ENCODE peak calls at places on chromosome 7, in six cellular contexts. B is Calu3; I is lower leg skin; M is A673; S is AG04450; F is effector memory CD8-positive, alpha-beta T cell. N is an unnamed sample.

GRCh38 chr7:66348531-66348930 is 143.4 kb downstream of the TPST1 start:
- DNase-seq in F (no peak), M (no peak), B (no peak), I (no peak), S (no peak), N (no peak)

GRCh38 chr7:125061776-125062397 is 132.3 kb upstream of the POT1 start:
- DNase-seq in B (no peak), F (no peak), S (no peak), I (no peak), M (peak), N (no peak)

GRCh38 chr7:7898155-7898554 is 70.4 kb upstream of the GLCCI1 start:
- DNase-seq in S (no peak), F (no peak), M (no peak), I (no peak), B (no peak), N (no peak)

GRCh38 chr7:150974468-150975391 is 3.4 kb downstream of the KCNH2 start:
- DNase-seq in B (peak), M (peak), I (no peak), F (peak), S (no peak), N (peak)

GRCh38 chr7:5692845-5693278 is 88.6 kb downstream of the RNF216 start:
- DNase-seq in M (no peak), B (no peak), S (peak), F (no peak), I (no peak), N (no peak)

GRCh38 chr7:102260856-102261255 is 25.8 kb upstream of the SH2B2 start:
- DNase-seq in B (no peak), S (peak), M (no peak), I (no peak), F (no peak), N (no peak)

GRCh38 chr7:150909192-150909591 is 56.9 kb downstream of the AOC1 start:
- DNase-seq in I (no peak), M (no peak), F (peak), S (no peak), B (no peak), N (no peak)

GRCh38 chr7:103636153-103636552 is 190.1 kb upstream of the SLC26A5 start:
- DNase-seq in B (peak), I (no peak), F (no peak), M (peak), S (no peak), N (no peak)

GRCh38 chr7:30932562-30932961 is 20.9 kb downstream of the AQP1 start:
- DNase-seq in S (no peak), M (no peak), F (no peak), B (no peak), I (no peak), N (no peak)

GRCh38 chr7:45033261-45033930 is 33.4 kb downstream of the CCM2 start:
- DNase-seq in F (no peak), M (no peak), I (no peak), S (no peak), B (no peak), N (no peak)

GRCh38 chr7:75596727-75597614 is 104.9 kb downstream of the SPDYE5 start:
- DNase-seq in B (peak), I (no peak), M (no peak), F (no peak), S (no peak), N (no peak)

GRCh38 chr7:111394891-111395290 is 167.4 kb downstream of the IMMP2L start:
- DNase-seq in S (no peak), I (no peak), M (no peak), B (no peak), F (no peak), N (no peak)

GRCh38 chr7:106901870-106902441 is 36.9 kb downstream of the PIK3CG start:
- DNase-seq in M (no peak), I (no peak), B (no peak), F (no peak), S (no peak), N (no peak)

GRCh38 chr7:154564676-154565075 is 438.2 kb downstream of the PAXIP1 start:
- DNase-seq in M (no peak), F (no peak), B (no peak), I (no peak), S (no peak), N (no peak)

GRCh38 chr7:7051221-7051877 is 131.0 kb upstream of the C1GALT1 start:
- DNase-seq in M (no peak), B (no peak), F (no peak), I (peak), S (no peak), N (no peak)

GRCh38 chr7:150955519-150956394 is 22.4 kb downstream of the KCNH2 start:
- DNase-seq in S (no peak), M (no peak), F (no peak), B (no peak), I (no peak), N (no peak)

GRCh38 chr7:94401411-94401810 is 6.7 kb downstream of the COL1A2 start:
- DNase-seq in B (no peak), I (no peak), S (no peak), F (no peak), M (no peak), N (no peak)

GRCh38 chr7:95684037-95684436 is 87.7 kb upstream of the PDK4 start:
- DNase-seq in S (no peak), I (no peak), F (no peak), B (no peak), M (peak), N (no peak)

GRCh38 chr7:131057015-131057518 is 270.6 kb upstream of the MKLN1 start:
- DNase-seq in B (no peak), M (no peak), I (peak), S (peak), F (no peak), N (peak)

GRCh38 chr7:128121731-128122576 is 90.7 kb upstream of the LRRC4 start:
- DNase-seq in M (peak), F (no peak), B (no peak), S (no peak), I (peak), N (no peak)

GRCh38 chr7:103702454-103702853 is 256.4 kb upstream of the SLC26A5 start:
- DNase-seq in M (no peak), F (no peak), S (no peak), I (no peak), B (no peak), N (no peak)

GRCh38 chr7:149456770-149457421 is 4.0 kb downstream of the ZNF777 start:
- DNase-seq in M (no peak), B (no peak), F (no peak), S (no peak), I (no peak), N (no peak)

GRCh38 chr7:112648781-112649180 is 141.4 kb downstream of the TMEM168 start:
- DNase-seq in I (no peak), S (no peak), F (no peak), B (no peak), M (no peak), N (no peak)

GRCh38 chr7:81624021-81624630 is 145.7 kb downstream of the HGF start:
- DNase-seq in I (no peak), F (no peak), B (no peak), S (no peak), M (no peak), N (no peak)

GRCh38 chr7:21064698-21065648 is 278.3 kb upstream of the SP8 start:
- DNase-seq in I (no peak), F (no peak), M (no peak), S (no peak), B (no peak), N (no peak)

GRCh38 chr7:29194206-29194593 is 375 bp upstream of the CHN2 start:
- DNase-seq in S (no peak), B (no peak), F (no peak), M (peak), I (no peak), N (no peak)

GRCh38 chr7:149050941-149051340 is 22.6 kb upstream of the PDIA4 start:
- DNase-seq in M (no peak), S (no peak), B (no peak), I (no peak), F (no peak), N (no peak)

GRCh38 chr7:30463400-30464145 is 15.0 kb downstream of the NOD1 start:
- DNase-seq in M (no peak), B (no peak), F (no peak), I (no peak), S (no peak), N (no peak)

GRCh38 chr7:3259711-3260424 is 41.2 kb upstream of the SDK1 start:
- DNase-seq in F (no peak), B (no peak), I (no peak), M (no peak), S (peak), N (no peak)

GRCh38 chr7:65946895-65947294 is 35.1 kb downstream of the GUSB start:
- DNase-seq in S (no peak), M (no peak), I (no peak), B (no peak), F (no peak), N (no peak)

GRCh38 chr7:117021960-117022359 is 68.7 kb downstream of the ST7 start:
- DNase-seq in I (no peak), S (no peak), M (no peak), F (no peak), B (no peak), N (no peak)

GRCh38 chr7:17233643-17234397 is 64.6 kb upstream of the AHR start:
- DNase-seq in M (no peak), S (no peak), F (peak), I (no peak), B (peak), N (no peak)

N was measured in activated CD4-positive, CD25-positive, alpha-beta regulatory T cell treated with anti-CD3 and anti-CD28 coated beads, Interleukin-2, amount 50 U/mL, for 16 hours.